ENCODE peak calls at places on chromosome X, in five cellular contexts. C is PC-3, R is astrocyte of the spinal cord, P is H9, Q is AG04450. M is an unnamed sample.

GRCh38 chrX:153507484-153508178 is 9.8 kb upstream of the ATP2B3 start:
- DNase-seq in C (peak), R (peak), Q (peak), P (peak), M (peak)

GRCh38 chrX:138765061-138765460 is 53.5 kb upstream of the FGF13 start:
- DNase-seq in R (peak), C (peak), P (no peak), Q (no peak), M (peak)

GRCh38 chrX:19699151-19699550 is 183.8 kb upstream of the MAP3K15 start:
- DNase-seq in C (no peak), R (no peak), Q (no peak), P (no peak), M (no peak)

GRCh38 chrX:11461181-11462001 is 168.2 kb downstream of the AMELX start:
- DNase-seq in C (no peak), Q (no peak), P (no peak), R (no peak), M (no peak)

GRCh38 chrX:106468433-106468832 is 143.3 kb upstream of the RADX start:
- DNase-seq in C (no peak), Q (no peak), R (no peak), P (no peak), M (no peak)

GRCh38 chrX:300334-300733 is 18.3 kb downstream of the GTPBP6 start:
- DNase-seq in R (no peak), C (no peak), Q (no peak), P (no peak), M (no peak)

GRCh38 chrX:118807151-118808017 is 16.2 kb upstream of the ZCCHC12 start:
- DNase-seq in P (peak), Q (no peak), C (peak), R (peak), M (peak)

GRCh38 chrX:103585421-103586313 is at the start of gene TCEAL4:
- DNase-seq in C (peak), P (peak), R (no peak), Q (no peak), M (peak)

GRCh38 chrX:42219231-42219630 is 295.9 kb upstream of the CASK start:
- DNase-seq in C (no peak), P (no peak), Q (no peak), R (no peak), M (no peak)

GRCh38 chrX:135549519-135549918 is 29.1 kb downstream of the INTS6L start:
- DNase-seq in P (no peak), R (no peak), C (no peak), Q (no peak), M (no peak)

GRCh38 chrX:135544338-135544948 is 24.0 kb downstream of the INTS6L start:
- DNase-seq in R (no peak), C (no peak), Q (no peak), P (no peak), M (no peak)

GRCh38 chrX:135543924-135544323 is 23.5 kb downstream of the INTS6L start:
- DNase-seq in R (no peak), P (peak), Q (no peak), C (no peak), M (peak)
- TF ChIP-seq CTCF in R (peak), P (peak), Q (no peak), C (peak), M (peak)

GRCh38 chrX:134020910-134021309 is 35.5 kb upstream of the GPC3 start:
- DNase-seq in R (no peak), C (no peak), P (no peak), Q (no peak), M (peak)

GRCh38 chrX:134023851-134024281 is 38.5 kb upstream of the GPC3 start:
- DNase-seq in R (no peak), Q (no peak), P (no peak), C (no peak), M (no peak)

GRCh38 chrX:134025986-134026731 is 40.8 kb upstream of the GPC3 start:
- DNase-seq in Q (no peak), C (no peak), P (peak), R (no peak), M (no peak)

GRCh38 chrX:134024686-134025377 is 39.4 kb upstream of the GPC3 start:
- DNase-seq in R (no peak), P (no peak), C (no peak), Q (no peak), M (no peak)

DNA sequence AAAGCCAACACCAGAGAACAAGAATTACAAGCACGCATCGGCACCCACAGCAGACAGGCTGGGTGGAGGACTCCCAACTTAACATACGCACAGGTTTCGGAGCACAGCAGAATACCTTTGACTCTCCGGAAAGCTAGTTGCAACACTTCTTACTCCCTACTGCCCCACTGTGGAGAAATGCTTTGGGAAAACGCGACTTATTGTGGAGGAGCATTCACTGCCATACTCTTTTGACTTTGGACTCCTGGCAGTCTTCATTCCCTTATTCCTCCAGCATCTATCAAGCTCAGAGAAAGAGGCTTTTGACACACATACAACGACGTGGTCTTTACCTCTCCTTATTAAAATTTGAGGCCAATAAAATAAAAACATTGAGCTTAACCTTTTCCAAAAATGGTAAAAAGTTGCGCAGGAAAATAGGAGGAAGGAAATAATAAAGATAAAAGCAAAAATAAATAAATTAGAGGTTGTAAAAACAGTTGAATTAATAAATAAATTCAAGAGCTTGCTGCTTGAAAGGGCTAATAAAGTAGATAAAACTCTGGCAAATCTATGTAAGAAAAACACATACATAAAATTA is 41.4 kb upstream of the GPC3 start:
- DNase-seq in Q (no peak), C (peak), R (peak), P (peak), M (peak)
- TF ChIP-seq CTCF in Q (peak), C (peak), R (peak), P (peak), M (peak)

GRCh38 chrX:9610774-9611392 is 146.0 kb downstream of the TBL1X start:
- DNase-seq in C (peak), R (peak), Q (no peak), P (no peak), M (peak)
- TF ChIP-seq CTCF in C (no peak), R (no peak), Q (no peak), P (no peak), M (no peak)

GRCh38 chrX:7927259-7928167 is at the start of gene PNPLA4:
- DNase-seq in R (peak), P (peak), Q (no peak), C (peak), M (peak)
- TF ChIP-seq CTCF in R (peak), P (peak), Q (peak), C (no peak), M (no peak)

DNA sequence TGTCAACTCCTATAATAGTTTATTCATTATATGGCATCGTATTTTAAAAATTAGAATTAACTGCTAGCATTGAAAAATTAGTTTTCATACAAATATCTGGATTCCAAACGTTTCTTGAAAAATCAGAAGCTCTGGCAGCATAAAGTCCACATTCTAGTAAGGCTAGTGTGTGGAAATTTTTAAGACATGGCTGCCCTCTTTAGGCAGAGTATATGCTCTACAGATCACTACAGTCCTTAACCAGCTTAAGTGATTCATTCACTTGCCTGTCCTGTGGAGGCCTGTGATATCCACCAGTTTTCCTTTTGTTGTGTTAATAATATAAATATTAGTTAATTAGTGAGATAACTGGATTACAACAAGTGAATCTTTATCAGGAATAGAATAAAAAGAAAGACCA is 287.2 kb downstream of the OPHN1 start:
- DNase-seq in Q (peak), R (peak), P (no peak), C (peak), M (peak)
- TF ChIP-seq CTCF in Q (peak), R (peak), P (peak), C (peak), M (peak)

DNA sequence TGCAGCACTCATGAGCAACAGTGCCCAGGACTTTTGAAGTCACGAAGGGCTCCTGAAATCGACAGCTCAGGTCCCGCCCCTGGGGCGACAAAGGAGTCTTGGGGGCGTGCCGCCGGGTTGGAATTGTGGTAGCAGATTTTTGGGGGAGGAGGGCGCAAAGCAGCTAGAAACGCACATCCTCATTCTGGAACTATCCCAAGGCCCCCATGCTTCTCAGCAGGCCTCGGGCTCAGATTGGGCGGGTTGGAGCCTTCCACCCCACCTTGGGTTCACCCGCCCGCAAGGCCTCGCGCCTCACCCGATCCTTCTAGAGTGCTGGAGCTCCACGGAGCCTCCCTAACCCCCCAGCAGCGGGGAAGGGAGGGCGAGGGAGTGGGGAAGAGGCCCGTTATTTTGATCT is 85.6 kb downstream of the HPRT1 start:
- DNase-seq in P (no peak), Q (no peak), C (no peak), R (no peak), M (no peak)
- TF ChIP-seq CTCF in P (no peak), Q (no peak), C (no peak), R (no peak), M (no peak)

M was measured in MCF 10A.